ENCODE peak calls at places on chromosomes 16 and 17, in four cellular contexts. T, P, I and U are unnamed samples.

GRCh38 chr17:13420294-13421277 is 181.1 kb downstream of the HS3ST3A1 start:
- DNase-seq in T (peak), P (no peak), I (peak), U (no peak)

GRCh38 chr17:34370997-34371395 is 8.0 kb upstream of the CCL1 start:
- DNase-seq in T (peak), P (no peak), I (no peak), U (no peak)

GRCh38 chr16:4053663-4054479 is 62.4 kb downstream of the ADCY9 start:
- DNase-seq in I (peak), P (no peak), T (peak), U (no peak)

GRCh38 chr16:73996624-73997339 is 299.8 kb upstream of the PSMD7 start:
- DNase-seq in P (no peak), I (no peak), T (no peak), U (no peak)

GRCh38 chr17:79843475-79843916 is 4.3 kb upstream of the CBX4 start:
- DNase-seq in T (no peak), P (no peak), I (no peak), U (peak)

GRCh38 chr17:76088041-76088867 is 9.3 kb downstream of the ZACN start:
- DNase-seq in P (no peak), T (no peak), I (no peak), U (peak)

GRCh38 chr16:74320707-74321106 is 24.1 kb downstream of the PSMD7 start:
- DNase-seq in I (no peak), P (no peak), T (no peak), U (no peak)

GRCh38 chr17:31744541-31744951 is 114.5 kb downstream of the COPRS start:
- DNase-seq in I (peak), T (no peak), P (no peak), U (no peak)

GRCh38 chr17:64118452-64118979 is 11.4 kb downstream of the ERN1 start:
- DNase-seq in I (no peak), P (no peak), T (no peak), U (no peak)

GRCh38 chr16:53090591-53091507 is 36.1 kb downstream of the CHD9 start:
- DNase-seq in I (peak), T (peak), P (no peak), U (no peak)

GRCh38 chr17:81870155-81870977 is 771 bp downstream of the ARHGDIA start:
- DNase-seq in T (peak), I (peak), P (no peak), U (no peak)

GRCh38 chr17:47203984-47204721 is 5.0 kb upstream of the MYL4 start:
- DNase-seq in T (peak), I (peak), P (no peak), U (no peak)

GRCh38 chr17:79438936-79439335 is 171.9 kb downstream of the RBFOX3 start:
- DNase-seq in P (no peak), T (no peak), I (no peak), U (no peak)

GRCh38 chr17:9890124-9890523 is 14.9 kb downstream of the RCVRN start:
- DNase-seq in T (no peak), P (peak), I (no peak), U (peak)

GRCh38 chr17:83201206-83202001 is 122.0 kb downstream of the METRNL start:
- DNase-seq in P (no peak), I (no peak), T (no peak), U (no peak)

GRCh38 chr17:33233855-33234228 is 59.3 kb downstream of the ASIC2 start:
- DNase-seq in I (peak), T (no peak), P (no peak), U (no peak)

GRCh38 chr16:57577691-57578224 is 35.3 kb downstream of the ADGRG5 start:
- DNase-seq in I (no peak), P (no peak), T (no peak), U (no peak)

GRCh38 chr16:67961551-67961957 is 6.9 kb downstream of the SLC12A4 start:
- DNase-seq in T (no peak), P (no peak), I (no peak), U (no peak)

GRCh38 chr17:47225436-47225858 is 16.3 kb downstream of the MYL4 start:
- DNase-seq in I (peak), T (peak), P (no peak), U (no peak)

GRCh38 chr16:9909072-9909471 is 273.2 kb downstream of the GRIN2A start:
- DNase-seq in T (no peak), P (no peak), I (no peak), U (no peak)

GRCh38 chr17:28521296-28522085 is 15.3 kb downstream of the FOXN1 start:
- DNase-seq in P (no peak), I (no peak), T (no peak), U (no peak)

GRCh38 chr17:72520665-72521303 is 400.0 kb downstream of the SOX9 start:
- DNase-seq in P (no peak), I (no peak), T (no peak), U (no peak)

GRCh38 chr16:4404247-4404966 is 12.0 kb downstream of the CORO7 start:
- DNase-seq in T (no peak), P (no peak), I (peak), U (peak)

GRCh38 chr16:75000481-75001081 is 1.8 kb downstream of the ZNRF1 start:
- DNase-seq in T (peak), P (no peak), I (peak), U (no peak)

GRCh38 chr16:1553976-1554825 is 20.7 kb downstream of the TMEM204 start:
- DNase-seq in P (no peak), T (no peak), I (no peak), U (no peak)

GRCh38 chr16:57470683-57471082 is 8.2 kb downstream of the POLR2C start:
- DNase-seq in T (no peak), I (peak), P (no peak), U (no peak)

GRCh38 chr16:10039220-10040096 is 142.8 kb downstream of the GRIN2A start:
- DNase-seq in T (no peak), P (peak), I (peak), U (no peak)

GRCh38 chr17:71402661-71403141 is 718.1 kb upstream of the SOX9 start:
- DNase-seq in T (no peak), P (no peak), I (no peak), U (no peak)

GRCh38 chr16:67415872-67416793 is at the start of gene ZDHHC1:
- DNase-seq in T (peak), P (peak), I (peak), U (no peak)

GRCh38 chr16:81528258-81528657 is 83.7 kb downstream of the CMIP start:
- DNase-seq in P (no peak), I (no peak), T (no peak), U (no peak)

GRCh38 chr16:4675864-4676786 is 17.2 kb upstream of the NUDT16L1 start:
- DNase-seq in I (no peak), T (no peak), P (no peak), U (no peak)

GRCh38 chr16:50313596-50314483 is 47.5 kb downstream of the ADCY7 start:
- DNase-seq in I (no peak), T (peak), P (no peak), U (no peak)

GRCh38 chr17:1422907-1423306 is 22.9 kb upstream of the YWHAE start:
- DNase-seq in I (peak), T (peak), P (no peak), U (no peak)

GRCh38 chr17:887842-888214 is 91.7 kb downstream of the NXN start:
- DNase-seq in T (no peak), P (no peak), I (no peak), U (no peak)

GRCh38 chr16:89586853-89587252 is 11.3 kb downstream of the CPNE7 start:
- DNase-seq in I (no peak), P (no peak), T (no peak), U (no peak)

GRCh38 chr17:19411641-19412040 is 609 bp downstream of the RNF112 start:
- DNase-seq in P (no peak), T (no peak), I (no peak), U (no peak)

GRCh38 chr17:78397681-78398101 is 19.2 kb downstream of the PGS1 start:
- DNase-seq in I (peak), P (no peak), T (peak), U (no peak)

GRCh38 chr17:78395186-78395585 is 16.7 kb downstream of the PGS1 start:
- DNase-seq in I (no peak), P (no peak), T (no peak), U (no peak)

GRCh38 chr17:78398390-78398789 is 19.9 kb downstream of the PGS1 start:
- DNase-seq in T (no peak), P (no peak), I (no peak), U (no peak)

GRCh38 chr17:78399028-78399692 is 20.7 kb downstream of the PGS1 start:
- DNase-seq in I (no peak), P (no peak), T (no peak), U (no peak)

DNA sequence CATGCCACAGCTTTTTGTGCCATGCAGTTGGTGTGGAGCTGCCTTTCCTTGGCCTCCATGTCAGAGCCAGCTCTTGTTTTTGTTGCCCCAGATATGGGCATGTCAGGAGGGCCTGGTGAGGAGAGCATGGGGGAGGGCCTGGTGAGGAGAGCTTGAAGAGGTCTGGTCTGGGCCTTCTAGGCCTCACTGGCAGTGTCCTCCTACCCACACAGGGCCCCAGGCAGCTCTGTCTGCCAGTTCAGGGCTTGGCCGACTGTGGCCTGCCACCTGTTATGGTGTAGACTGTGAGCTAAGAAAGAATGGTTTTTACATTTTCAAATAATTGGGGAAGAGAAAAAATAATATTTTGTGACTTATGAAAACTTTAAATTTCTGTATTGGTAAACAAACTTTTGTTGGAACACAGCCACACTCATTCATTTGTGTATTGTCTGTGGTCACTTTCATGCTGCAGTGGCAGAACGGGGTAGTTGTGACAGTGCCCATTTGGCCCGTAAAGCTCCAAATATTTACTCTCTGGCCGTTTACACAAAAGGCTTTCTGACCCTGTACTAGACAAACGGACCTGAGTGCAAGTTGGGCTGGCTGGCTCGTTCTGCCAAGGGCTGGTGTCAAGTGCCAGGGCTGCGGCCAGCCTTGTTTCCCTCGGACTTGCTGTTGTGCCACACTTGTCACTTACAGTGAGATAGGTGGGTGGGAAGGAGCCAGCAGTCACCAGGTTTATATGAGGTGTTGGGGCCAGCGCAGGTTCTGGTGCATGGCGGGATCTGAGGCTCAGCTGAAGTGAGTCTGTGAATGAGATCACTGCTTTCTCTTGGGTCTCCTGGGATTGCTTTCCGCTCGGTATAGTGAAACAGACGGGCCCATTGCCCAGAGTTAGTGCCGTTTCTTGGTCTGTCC is 18.2 kb downstream of the PGS1 start:
- DNase-seq in I (no peak), P (no peak), T (no peak), U (no peak)
- H3K18ac ChIP-seq in I (peak), P (no peak), T (no peak), U (no peak)

GRCh38 chr16:400061-400540 is 1.6 kb upstream of the DECR2 start:
- DNase-seq in P (no peak), I (no peak), T (no peak), U (no peak)
- H3K4me3 ChIP-seq in P (peak), I (no peak), T (no peak), U (no peak)

GRCh38 chr17:57555636-57556175 is 189.4 kb downstream of the CCDC182 start:
- DNase-seq in T (no peak), P (no peak), I (no peak), U (no peak)

GRCh38 chr17:57559226-57559625 is 185.9 kb downstream of the CCDC182 start:
- DNase-seq in I (no peak), P (no peak), T (no peak), U (no peak)

GRCh38 chr17:57557793-57558681 is 187.1 kb downstream of the CCDC182 start:
- DNase-seq in P (no peak), I (peak), T (peak), U (no peak)

GRCh38 chr17:57554826-57555635 is 190.1 kb downstream of the CCDC182 start:
- DNase-seq in P (no peak), I (no peak), T (no peak), U (no peak)

DNA sequence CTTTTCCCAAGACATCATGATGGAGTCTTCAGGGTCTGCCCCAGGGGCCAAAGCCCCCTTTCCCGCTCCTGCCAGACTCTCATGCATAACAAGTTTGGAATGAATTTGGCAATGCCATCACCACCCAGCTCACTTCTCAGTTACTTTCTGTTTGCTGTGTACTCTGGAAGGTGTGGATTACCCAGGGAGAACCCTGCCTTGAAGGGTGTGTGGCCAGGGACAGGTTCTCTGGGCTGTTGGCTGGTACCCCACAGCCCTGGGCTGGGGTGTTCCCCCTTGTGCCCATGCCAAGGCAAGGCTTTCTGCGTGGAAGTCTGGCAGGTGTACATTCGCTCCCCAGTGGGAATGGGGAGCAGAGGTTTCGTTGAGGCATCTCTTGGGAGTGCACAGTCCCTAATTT is 187.7 kb downstream of the CCDC182 start:
- DNase-seq in I (peak), T (no peak), P (no peak), U (no peak)
- H3K18ac ChIP-seq in I (no peak), T (no peak), P (peak), U (no peak)

GRCh38 chr17:74355065-74355464 is 6.6 kb downstream of the BTBD17 start:
- DNase-seq in T (no peak), I (no peak), P (no peak), U (no peak)

GRCh38 chr17:74358696-74359095 is 3.0 kb downstream of the BTBD17 start:
- DNase-seq in T (no peak), I (no peak), P (no peak), U (no peak)

GRCh38 chr17:74359916-74360315 is 1.8 kb downstream of the BTBD17 start:
- DNase-seq in T (no peak), P (no peak), I (no peak), U (no peak)

GRCh38 chr17:74356640-74357465 is 4.8 kb downstream of the BTBD17 start:
- DNase-seq in T (no peak), I (no peak), P (no peak), U (no peak)

GRCh38 chr17:74357466-74357809 is 4.2 kb downstream of the BTBD17 start:
- DNase-seq in I (no peak), P (no peak), T (no peak), U (no peak)
- H3K4me3 ChIP-seq in I (no peak), P (no peak), T (no peak), U (no peak)

DNA sequence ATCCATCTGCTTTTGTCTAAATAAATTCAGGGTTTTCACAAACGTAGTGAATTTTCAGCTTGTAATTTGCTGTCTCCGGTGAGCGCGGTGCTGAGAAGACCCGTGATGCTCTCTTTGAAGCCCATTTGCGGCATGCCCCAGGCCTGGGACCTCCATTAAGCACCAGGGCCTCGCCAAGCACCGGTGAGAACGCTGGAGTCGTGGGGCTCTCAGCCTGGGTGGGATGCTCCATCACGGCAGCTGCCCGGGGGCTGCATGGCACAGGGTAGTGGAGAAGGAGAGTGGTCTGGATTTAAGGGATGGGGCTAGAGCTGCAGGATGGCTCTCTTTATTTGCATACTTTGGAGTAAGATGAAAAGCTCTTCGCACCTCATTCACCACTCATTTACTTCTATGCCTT is 248.7 kb downstream of the ABCC12 start:
- DNase-seq in T (no peak), P (no peak), I (no peak), U (no peak)
- H3K18ac ChIP-seq in T (no peak), P (peak), I (no peak), U (no peak)

GRCh38 chr17:40548982-40549680 is 16.1 kb downstream of the CCR7 start:
- DNase-seq in P (no peak), I (peak), T (peak), U (no peak)

GRCh38 chr17:40551091-40551873 is 14.0 kb downstream of the CCR7 start:
- DNase-seq in T (peak), P (no peak), I (peak), U (no peak)

GRCh38 chr17:40548491-40548981 is 16.7 kb downstream of the CCR7 start:
- DNase-seq in I (no peak), P (no peak), T (no peak), U (no peak)

GRCh38 chr17:40551874-40552768 is 13.2 kb downstream of the CCR7 start:
- DNase-seq in I (peak), P (no peak), T (peak), U (no peak)

DNA sequence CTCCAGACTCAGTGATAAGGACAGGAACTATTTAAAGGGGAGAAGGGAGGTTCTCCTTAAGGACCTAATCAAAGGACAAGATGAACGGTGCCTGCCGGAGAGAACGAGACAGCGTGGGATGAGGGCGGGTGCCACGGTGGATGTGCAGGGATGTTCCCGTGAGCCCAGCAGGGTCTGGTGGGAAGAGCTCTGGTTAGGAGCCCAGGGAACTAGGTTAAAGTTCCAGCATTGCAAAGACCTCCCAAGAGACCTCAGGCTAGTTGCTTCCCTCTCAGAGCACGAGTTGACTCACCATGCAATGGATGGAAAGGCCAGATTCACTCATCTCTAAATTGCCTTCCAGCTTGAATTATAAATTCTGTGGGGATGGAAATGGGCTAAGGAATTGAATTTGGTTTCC is 14.7 kb downstream of the CCR7 start:
- DNase-seq in P (no peak), T (peak), I (peak), U (no peak)
- H3K4me3 ChIP-seq in P (no peak), T (no peak), I (no peak), U (no peak)

DNA sequence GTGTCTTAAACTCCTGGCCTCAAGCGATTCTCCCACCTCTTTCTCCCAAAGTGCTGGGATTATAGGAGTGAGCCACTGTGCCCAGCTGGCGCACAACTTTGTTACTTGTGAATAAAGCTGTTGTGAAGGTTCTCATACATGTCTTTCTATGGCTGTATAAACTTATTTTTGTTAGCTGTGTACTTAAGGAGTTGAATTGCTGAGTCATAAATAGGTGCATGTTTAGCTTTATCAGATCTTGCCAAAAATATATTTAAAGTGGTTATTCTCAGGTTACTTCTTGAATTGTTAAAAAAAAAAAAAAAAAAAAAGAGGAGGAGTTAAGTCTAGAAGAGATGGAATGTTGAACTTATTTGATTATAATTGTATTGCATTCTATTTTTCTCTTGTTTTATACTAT is 47.6 kb upstream of the IRX3 start:
- DNase-seq in P (no peak), I (no peak), T (no peak), U (no peak)
- H3K18ac ChIP-seq in P (no peak), I (no peak), T (no peak), U (no peak)

DNA sequence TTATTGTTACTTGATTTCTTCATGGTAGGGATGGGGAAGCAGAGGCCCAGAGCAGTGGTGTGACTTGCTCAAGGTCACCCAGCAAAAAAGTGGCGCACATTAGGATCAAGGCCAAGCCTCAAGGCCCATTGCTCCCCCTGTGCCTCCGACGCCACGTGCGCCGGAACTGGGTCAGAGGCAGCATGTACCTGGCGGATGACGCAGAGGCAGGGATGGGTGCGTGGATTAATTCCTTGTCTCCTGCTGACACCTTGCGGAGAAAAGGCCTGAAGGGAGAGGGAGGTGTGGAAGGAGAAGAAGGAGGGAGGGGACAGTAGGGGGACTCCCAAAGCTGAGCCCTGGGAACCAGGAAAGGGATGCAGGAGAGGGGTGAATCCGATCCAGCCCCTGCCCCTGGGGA is 18.5 kb downstream of the SBK1 start:
- DNase-seq in P (no peak), T (no peak), I (no peak), U (no peak)
- H3K4me3 ChIP-seq in P (no peak), T (no peak), I (no peak), U (no peak)

GRCh38 chr16:80027007-80027965 is 426.7 kb upstream of the MAF start:
- DNase-seq in T (peak), I (peak), P (no peak), U (no peak)
- H3K18ac ChIP-seq in T (no peak), I (no peak), P (no peak), U (no peak)